ENCODE peak calls at places on chromosome 18, in seven cellular contexts. One of them, this sample, is unnamed.
A peak's percentile ranks its signal among the peaks of the same experiment; 100 is the strongest.

GRCh38 chr18:9803698-9804516 is 81.9 kb upstream of the TXNDC2 start:
- DNase-seq in ovary: no peak
- DNase-seq in transverse colon: peak; percentile 44
- DNase-seq in A549: no peak
- DNase-seq in stomach: no peak
- DNase-seq in GM12878: no peak
- DNase-seq in tibial nerve: no peak
- DNase-seq in this sample: peak; percentile 60

GRCh38 chr18:53457068-53457467 is 767.4 kb downstream of the MBD2 start:
- DNase-seq in A549: no peak
- DNase-seq in tibial nerve: no peak
- DNase-seq in stomach: no peak
- DNase-seq in transverse colon: no peak
- DNase-seq in GM12878: no peak
- DNase-seq in ovary: no peak
- DNase-seq in this sample: no peak

GRCh38 chr18:13003466-13003896 is 12.3 kb downstream of the CEP192 start:
- DNase-seq in stomach: peak; percentile 51
- DNase-seq in tibial nerve: no peak
- DNase-seq in ovary: no peak
- DNase-seq in A549: peak; percentile 44
- DNase-seq in GM12878: no peak
- DNase-seq in transverse colon: no peak
- DNase-seq in this sample: peak; percentile 40

GRCh38 chr18:80109676-80110078 is 615 bp downstream of the ADNP2 start:
- DNase-seq in transverse colon: peak; percentile 46
- DNase-seq in ovary: peak; percentile 63
- DNase-seq in A549: peak; percentile 26
- DNase-seq in GM12878: no peak
- DNase-seq in tibial nerve: no peak
- DNase-seq in stomach: peak; percentile 30
- DNase-seq in this sample: peak; percentile 87

GRCh38 chr18:61203151-61203550 is 130.1 kb upstream of the CDH20 start:
- DNase-seq in A549: no peak
- DNase-seq in GM12878: no peak
- DNase-seq in transverse colon: no peak
- DNase-seq in tibial nerve: no peak
- DNase-seq in stomach: no peak
- DNase-seq in ovary: no peak
- DNase-seq in this sample: no peak

GRCh38 chr18:77061946-77062517 is 70.6 kb downstream of the MBP start:
- DNase-seq in A549: no peak
- DNase-seq in ovary: no peak
- DNase-seq in tibial nerve: no peak
- DNase-seq in transverse colon: no peak
- DNase-seq in GM12878: no peak
- DNase-seq in stomach: no peak
- DNase-seq in this sample: no peak

GRCh38 chr18:42094875-42095274 is 139.8 kb downstream of the PIK3C3 start:
- DNase-seq in A549: no peak
- DNase-seq in GM12878: no peak
- DNase-seq in transverse colon: no peak
- DNase-seq in tibial nerve: no peak
- DNase-seq in ovary: no peak
- DNase-seq in stomach: no peak
- DNase-seq in this sample: no peak

GRCh38 chr18:77032121-77032758 is 100.3 kb downstream of the MBP start:
- DNase-seq in ovary: no peak
- DNase-seq in transverse colon: no peak
- DNase-seq in A549: no peak
- DNase-seq in GM12878: no peak
- DNase-seq in tibial nerve: no peak
- DNase-seq in stomach: no peak
- DNase-seq in this sample: no peak

GRCh38 chr18:35345460-35345921 is 1.3 kb upstream of the ZNF24 start:
- DNase-seq in stomach: peak; percentile 28
- DNase-seq in GM12878: peak; percentile 17
- DNase-seq in ovary: peak; percentile 23
- DNase-seq in A549: no peak
- DNase-seq in transverse colon: no peak
- DNase-seq in tibial nerve: no peak
- DNase-seq in this sample: no peak

GRCh38 chr18:78622251-78622953 is 357.2 kb upstream of the SALL3 start:
- DNase-seq in ovary: no peak
- DNase-seq in transverse colon: no peak
- DNase-seq in GM12878: no peak
- DNase-seq in tibial nerve: no peak
- DNase-seq in stomach: no peak
- DNase-seq in A549: no peak
- DNase-seq in this sample: no peak

GRCh38 chr18:59961086-59961485 is 61.3 kb downstream of the PMAIP1 start:
- DNase-seq in stomach: no peak
- DNase-seq in A549: no peak
- DNase-seq in tibial nerve: no peak
- DNase-seq in transverse colon: peak; percentile 12
- DNase-seq in ovary: no peak
- DNase-seq in GM12878: no peak
- DNase-seq in this sample: no peak

GRCh38 chr18:24915547-24915946 is 436.4 kb downstream of the ZNF521 start:
- DNase-seq in GM12878: no peak
- DNase-seq in transverse colon: no peak
- DNase-seq in A549: no peak
- DNase-seq in stomach: no peak
- DNase-seq in ovary: no peak
- DNase-seq in tibial nerve: no peak
- DNase-seq in this sample: no peak

GRCh38 chr18:79450289-79450920 is 54.7 kb downstream of the NFATC1 start:
- DNase-seq in ovary: no peak
- DNase-seq in transverse colon: no peak
- DNase-seq in GM12878: no peak
- DNase-seq in A549: no peak
- DNase-seq in tibial nerve: no peak
- DNase-seq in stomach: no peak
- DNase-seq in this sample: no peak

GRCh38 chr18:40937386-40937785 is 1017.6 kb upstream of the PIK3C3 start:
- DNase-seq in ovary: no peak
- DNase-seq in GM12878: no peak
- DNase-seq in transverse colon: no peak
- DNase-seq in stomach: no peak
- DNase-seq in tibial nerve: no peak
- DNase-seq in A549: no peak
- DNase-seq in this sample: no peak

GRCh38 chr18:78090584-78090983 is 840.9 kb downstream of the GALR1 start:
- DNase-seq in transverse colon: no peak
- DNase-seq in ovary: no peak
- DNase-seq in A549: no peak
- DNase-seq in GM12878: no peak
- DNase-seq in stomach: no peak
- DNase-seq in tibial nerve: no peak
- DNase-seq in this sample: no peak

GRCh38 chr18:68735498-68736343 is 20.8 kb upstream of the TMX3 start:
- DNase-seq in ovary: no peak
- DNase-seq in tibial nerve: no peak
- DNase-seq in A549: peak; percentile 11
- DNase-seq in stomach: no peak
- DNase-seq in GM12878: no peak
- DNase-seq in transverse colon: no peak
- DNase-seq in this sample: peak; percentile 58

GRCh38 chr18:45976581-45977373 is 9.6 kb upstream of the EPG5 start:
- DNase-seq in stomach: no peak
- DNase-seq in transverse colon: no peak
- DNase-seq in ovary: no peak
- DNase-seq in A549: no peak
- DNase-seq in tibial nerve: no peak
- DNase-seq in GM12878: no peak
- DNase-seq in this sample: no peak

GRCh38 chr18:48375150-48375790 is 33.9 kb downstream of the ZBTB7C start:
- DNase-seq in transverse colon: no peak
- DNase-seq in ovary: no peak
- DNase-seq in stomach: no peak
- DNase-seq in tibial nerve: no peak
- DNase-seq in A549: no peak
- DNase-seq in GM12878: no peak
- DNase-seq in this sample: peak; percentile 39

GRCh38 chr18:57644540-57644939 is 22.9 kb upstream of the NARS1 start:
- DNase-seq in A549: no peak
- DNase-seq in transverse colon: no peak
- DNase-seq in GM12878: no peak
- DNase-seq in stomach: no peak
- DNase-seq in ovary: no peak
- DNase-seq in tibial nerve: no peak
- DNase-seq in this sample: no peak

GRCh38 chr18:62772860-62773584 is 57.7 kb downstream of the PHLPP1 start:
- DNase-seq in A549: no peak
- DNase-seq in stomach: no peak
- DNase-seq in transverse colon: no peak
- DNase-seq in tibial nerve: no peak
- DNase-seq in GM12878: no peak
- DNase-seq in ovary: no peak
- DNase-seq in this sample: no peak

GRCh38 chr18:39007523-39007922 is 1441.9 kb upstream of the CELF4 start:
- DNase-seq in A549: no peak
- DNase-seq in ovary: no peak
- DNase-seq in transverse colon: no peak
- DNase-seq in tibial nerve: no peak
- DNase-seq in GM12878: no peak
- DNase-seq in stomach: no peak
- DNase-seq in this sample: no peak
- TF ChIP-seq EP300 in A549: no peak
- TF ChIP-seq EP300 in ovary: no peak
- TF ChIP-seq EP300 in transverse colon: no peak
- TF ChIP-seq EP300 in tibial nerve: no peak
- TF ChIP-seq EP300 in GM12878: no peak
- TF ChIP-seq EP300 in stomach: no peak
- TF ChIP-seq EP300 in this sample: no peak

GRCh38 chr18:34223164-34223892 is 1.4 kb downstream of the NOL4 start:
- DNase-seq in stomach: no peak
- DNase-seq in A549: no peak
- DNase-seq in GM12878: no peak
- DNase-seq in ovary: no peak
- DNase-seq in tibial nerve: no peak
- DNase-seq in transverse colon: no peak
- DNase-seq in this sample: peak; percentile 57
- TF ChIP-seq EP300 in stomach: no peak
- TF ChIP-seq EP300 in A549: no peak
- TF ChIP-seq EP300 in GM12878: no peak
- TF ChIP-seq EP300 in ovary: no peak
- TF ChIP-seq EP300 in tibial nerve: no peak
- TF ChIP-seq EP300 in transverse colon: no peak
- TF ChIP-seq EP300 in this sample: no peak

GRCh38 chr18:36441426-36441870 is 143.9 kb downstream of the FHOD3 start:
- DNase-seq in GM12878: no peak
- DNase-seq in ovary: no peak
- DNase-seq in transverse colon: no peak
- DNase-seq in stomach: no peak
- DNase-seq in tibial nerve: no peak
- DNase-seq in A549: no peak
- DNase-seq in this sample: no peak
- TF ChIP-seq EP300 in GM12878: no peak
- TF ChIP-seq EP300 in ovary: no peak
- TF ChIP-seq EP300 in transverse colon: no peak
- TF ChIP-seq EP300 in stomach: no peak
- TF ChIP-seq EP300 in tibial nerve: no peak
- TF ChIP-seq EP300 in A549: no peak
- TF ChIP-seq EP300 in this sample: no peak

DNA sequence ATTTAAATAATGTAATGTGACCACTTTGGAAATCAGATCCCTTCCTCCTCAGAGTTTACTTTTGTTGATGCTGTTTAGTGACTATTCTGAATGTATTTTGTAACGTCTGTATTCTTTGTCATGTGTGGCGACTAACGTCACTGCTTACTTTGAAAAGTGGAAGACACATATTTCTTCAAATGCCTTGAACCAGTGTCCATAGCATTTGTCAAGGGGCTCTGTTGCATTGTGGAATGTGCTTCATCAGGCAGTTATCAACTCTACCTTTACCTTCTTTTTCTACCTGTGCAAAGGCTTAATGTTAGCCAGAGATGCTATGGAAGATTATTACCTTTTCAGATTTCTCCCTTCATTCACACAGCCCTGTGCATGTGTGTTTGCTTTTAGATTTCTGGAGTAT is 162.4 kb downstream of the ZNF407 start:
- DNase-seq in transverse colon: no peak
- DNase-seq in ovary: no peak
- DNase-seq in A549: no peak
- DNase-seq in stomach: no peak
- DNase-seq in tibial nerve: no peak
- DNase-seq in GM12878: no peak
- DNase-seq in this sample: no peak
- TF ChIP-seq EP300 in transverse colon: no peak
- TF ChIP-seq EP300 in ovary: no peak
- TF ChIP-seq EP300 in A549: no peak
- TF ChIP-seq EP300 in stomach: no peak
- TF ChIP-seq EP300 in tibial nerve: no peak
- TF ChIP-seq EP300 in GM12878: no peak
- TF ChIP-seq EP300 in this sample: no peak

DNA sequence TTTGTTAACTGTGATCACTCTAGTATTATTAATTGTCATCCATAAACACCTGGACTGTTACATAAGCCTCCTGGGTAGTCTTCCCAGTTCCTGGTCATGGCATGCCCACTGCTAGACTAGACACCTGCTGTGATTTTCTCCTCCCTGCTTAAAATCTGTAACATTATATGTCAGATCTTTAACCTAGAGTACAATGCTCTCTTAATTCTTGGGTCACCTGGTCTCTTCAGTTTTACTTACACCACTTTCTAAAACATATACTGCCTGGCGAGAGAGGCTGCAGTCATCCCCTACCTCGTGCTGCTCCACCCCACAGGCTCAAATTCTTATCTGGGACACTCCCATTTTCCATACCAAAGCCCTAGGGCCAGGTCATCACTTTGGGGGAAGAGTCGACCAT is 161.3 kb downstream of the CDH2 start:
- DNase-seq in stomach: no peak
- DNase-seq in ovary: no peak
- DNase-seq in GM12878: no peak
- DNase-seq in A549: no peak
- DNase-seq in transverse colon: no peak
- DNase-seq in tibial nerve: no peak
- DNase-seq in this sample: no peak
- TF ChIP-seq EP300 in stomach: no peak
- TF ChIP-seq EP300 in ovary: no peak
- TF ChIP-seq EP300 in GM12878: no peak
- TF ChIP-seq EP300 in A549: no peak
- TF ChIP-seq EP300 in transverse colon: no peak
- TF ChIP-seq EP300 in tibial nerve: no peak
- TF ChIP-seq EP300 in this sample: no peak